ENCODE peak calls at places on chromosomes 13 and 19, in nine cellular contexts. One of them, this sample, is unnamed.

GRCh38 chr13:37816276-37816675 is 53.3 kb downstream of the TRPC4 start:
- DNase-seq in epithelial cell of esophagus: no peak
- DNase-seq in IMR-90: no peak
- DNase-seq in brain microvascular endothelial cell: peak
- DNase-seq in uterus: no peak
- DNase-seq in cardiac fibroblast: peak
- DNase-seq in left ventricle myocardium inferior: no peak
- DNase-seq in HCT116: no peak
- DNase-seq in right lobe of liver: no peak
- DNase-seq in this sample: no peak

GRCh38 chr19:40613669-40614594 is 12.8 kb downstream of the LTBP4 start:
- DNase-seq in epithelial cell of esophagus: peak
- DNase-seq in IMR-90: peak
- DNase-seq in brain microvascular endothelial cell: peak
- DNase-seq in uterus: peak
- DNase-seq in cardiac fibroblast: peak
- DNase-seq in left ventricle myocardium inferior: peak
- DNase-seq in HCT116: peak
- DNase-seq in right lobe of liver: peak
- DNase-seq in this sample: no peak

GRCh38 chr13:110152351-110152750 is 154.6 kb downstream of the COL4A1 start:
- DNase-seq in epithelial cell of esophagus: no peak
- DNase-seq in IMR-90: no peak
- DNase-seq in brain microvascular endothelial cell: no peak
- DNase-seq in uterus: no peak
- DNase-seq in cardiac fibroblast: no peak
- DNase-seq in left ventricle myocardium inferior: no peak
- DNase-seq in HCT116: no peak
- DNase-seq in right lobe of liver: no peak
- DNase-seq in this sample: no peak

GRCh38 chr19:5694952-5695648 is 5.0 kb downstream of the RPL36 start:
- DNase-seq in epithelial cell of esophagus: no peak
- DNase-seq in IMR-90: no peak
- DNase-seq in brain microvascular endothelial cell: no peak
- DNase-seq in uterus: no peak
- DNase-seq in cardiac fibroblast: no peak
- DNase-seq in left ventricle myocardium inferior: no peak
- DNase-seq in HCT116: no peak
- DNase-seq in right lobe of liver: no peak
- DNase-seq in this sample: no peak

GRCh38 chr13:35499131-35500051 is 22.9 kb upstream of the MAB21L1 start:
- DNase-seq in epithelial cell of esophagus: no peak
- DNase-seq in IMR-90: no peak
- DNase-seq in brain microvascular endothelial cell: no peak
- DNase-seq in uterus: no peak
- DNase-seq in cardiac fibroblast: no peak
- DNase-seq in left ventricle myocardium inferior: no peak
- DNase-seq in HCT116: no peak
- DNase-seq in right lobe of liver: no peak
- DNase-seq in this sample: no peak

GRCh38 chr13:39976481-39976880 is 321.0 kb downstream of the COG6 start:
- DNase-seq in epithelial cell of esophagus: peak
- DNase-seq in IMR-90: no peak
- DNase-seq in brain microvascular endothelial cell: no peak
- DNase-seq in uterus: no peak
- DNase-seq in cardiac fibroblast: no peak
- DNase-seq in left ventricle myocardium inferior: no peak
- DNase-seq in HCT116: no peak
- DNase-seq in right lobe of liver: no peak
- DNase-seq in this sample: no peak

GRCh38 chr13:79859756-79860155 is 378.8 kb downstream of the NDFIP2 start:
- DNase-seq in epithelial cell of esophagus: no peak
- DNase-seq in IMR-90: no peak
- DNase-seq in brain microvascular endothelial cell: no peak
- DNase-seq in uterus: no peak
- DNase-seq in cardiac fibroblast: no peak
- DNase-seq in left ventricle myocardium inferior: no peak
- DNase-seq in HCT116: no peak
- DNase-seq in right lobe of liver: no peak
- DNase-seq in this sample: no peak

GRCh38 chr13:76038920-76039716 is 403.0 kb downstream of the LMO7 start:
- DNase-seq in epithelial cell of esophagus: peak
- DNase-seq in IMR-90: no peak
- DNase-seq in brain microvascular endothelial cell: no peak
- DNase-seq in uterus: no peak
- DNase-seq in cardiac fibroblast: no peak
- DNase-seq in left ventricle myocardium inferior: no peak
- DNase-seq in HCT116: no peak
- DNase-seq in right lobe of liver: no peak
- DNase-seq in this sample: no peak

GRCh38 chr19:3809881-3810707 is 23.9 kb upstream of the MATK start:
- DNase-seq in epithelial cell of esophagus: no peak
- DNase-seq in IMR-90: no peak
- DNase-seq in brain microvascular endothelial cell: no peak
- DNase-seq in uterus: no peak
- DNase-seq in cardiac fibroblast: no peak
- DNase-seq in left ventricle myocardium inferior: no peak
- DNase-seq in HCT116: no peak
- DNase-seq in right lobe of liver: no peak
- DNase-seq in this sample: no peak

GRCh38 chr19:54114340-54114826 is 1.1 kb downstream of the TFPT start:
- DNase-seq in epithelial cell of esophagus: peak
- DNase-seq in IMR-90: peak
- DNase-seq in brain microvascular endothelial cell: peak
- DNase-seq in uterus: no peak
- DNase-seq in cardiac fibroblast: peak
- DNase-seq in left ventricle myocardium inferior: no peak
- DNase-seq in HCT116: no peak
- DNase-seq in right lobe of liver: no peak
- DNase-seq in this sample: no peak

GRCh38 chr19:55289117-55289796 is 5.5 kb downstream of the BRSK1 start:
- DNase-seq in epithelial cell of esophagus: no peak
- DNase-seq in IMR-90: no peak
- DNase-seq in brain microvascular endothelial cell: no peak
- DNase-seq in uterus: no peak
- DNase-seq in cardiac fibroblast: peak
- DNase-seq in left ventricle myocardium inferior: no peak
- DNase-seq in HCT116: no peak
- DNase-seq in right lobe of liver: no peak
- DNase-seq in this sample: no peak

GRCh38 chr13:51687928-51688714 is 103.9 kb downstream of the WDFY2 start:
- DNase-seq in epithelial cell of esophagus: no peak
- DNase-seq in IMR-90: no peak
- DNase-seq in brain microvascular endothelial cell: no peak
- DNase-seq in uterus: no peak
- DNase-seq in cardiac fibroblast: no peak
- DNase-seq in left ventricle myocardium inferior: no peak
- DNase-seq in HCT116: no peak
- DNase-seq in right lobe of liver: no peak
- DNase-seq in this sample: no peak

GRCh38 chr13:64925727-64926126 is 2304.4 kb downstream of the PCDH9 start:
- DNase-seq in epithelial cell of esophagus: no peak
- DNase-seq in IMR-90: no peak
- DNase-seq in brain microvascular endothelial cell: no peak
- DNase-seq in uterus: no peak
- DNase-seq in cardiac fibroblast: no peak
- DNase-seq in left ventricle myocardium inferior: no peak
- DNase-seq in HCT116: no peak
- DNase-seq in right lobe of liver: no peak
- DNase-seq in this sample: no peak

GRCh38 chr13:109412232-109412935 is 374.0 kb downstream of the IRS2 start:
- DNase-seq in epithelial cell of esophagus: peak
- DNase-seq in IMR-90: peak
- DNase-seq in brain microvascular endothelial cell: peak
- DNase-seq in uterus: no peak
- DNase-seq in cardiac fibroblast: peak
- DNase-seq in left ventricle myocardium inferior: peak
- DNase-seq in HCT116: peak
- DNase-seq in right lobe of liver: peak
- DNase-seq in this sample: no peak

GRCh38 chr19:38115264-38115802 is 108.7 kb downstream of the DPF1 start:
- DNase-seq in epithelial cell of esophagus: peak
- DNase-seq in IMR-90: no peak
- DNase-seq in brain microvascular endothelial cell: no peak
- DNase-seq in uterus: no peak
- DNase-seq in cardiac fibroblast: no peak
- DNase-seq in left ventricle myocardium inferior: no peak
- DNase-seq in HCT116: no peak
- DNase-seq in right lobe of liver: no peak
- DNase-seq in this sample: no peak

GRCh38 chr19:42132030-42132628 is at the start of gene POU2F2:
- DNase-seq in epithelial cell of esophagus: peak
- DNase-seq in IMR-90: no peak
- DNase-seq in brain microvascular endothelial cell: no peak
- DNase-seq in uterus: no peak
- DNase-seq in cardiac fibroblast: no peak
- DNase-seq in left ventricle myocardium inferior: peak
- DNase-seq in HCT116: no peak
- DNase-seq in right lobe of liver: peak
- DNase-seq in this sample: no peak

GRCh38 chr19:58305065-58305931 is at the start of gene ERVK3-1:
- DNase-seq in epithelial cell of esophagus: peak
- DNase-seq in IMR-90: peak
- DNase-seq in brain microvascular endothelial cell: peak
- DNase-seq in uterus: peak
- DNase-seq in cardiac fibroblast: peak
- DNase-seq in left ventricle myocardium inferior: peak
- DNase-seq in HCT116: peak
- DNase-seq in right lobe of liver: peak
- DNase-seq in this sample: peak
- H3K4me3 ChIP-seq in epithelial cell of esophagus: peak
- H3K4me3 ChIP-seq in IMR-90: peak
- H3K4me3 ChIP-seq in brain microvascular endothelial cell: peak
- H3K4me3 ChIP-seq in uterus: peak
- H3K4me3 ChIP-seq in cardiac fibroblast: peak
- H3K4me3 ChIP-seq in left ventricle myocardium inferior: peak
- H3K4me3 ChIP-seq in HCT116: peak
- H3K4me3 ChIP-seq in right lobe of liver: peak
- H3K4me3 ChIP-seq in this sample: peak

DNA sequence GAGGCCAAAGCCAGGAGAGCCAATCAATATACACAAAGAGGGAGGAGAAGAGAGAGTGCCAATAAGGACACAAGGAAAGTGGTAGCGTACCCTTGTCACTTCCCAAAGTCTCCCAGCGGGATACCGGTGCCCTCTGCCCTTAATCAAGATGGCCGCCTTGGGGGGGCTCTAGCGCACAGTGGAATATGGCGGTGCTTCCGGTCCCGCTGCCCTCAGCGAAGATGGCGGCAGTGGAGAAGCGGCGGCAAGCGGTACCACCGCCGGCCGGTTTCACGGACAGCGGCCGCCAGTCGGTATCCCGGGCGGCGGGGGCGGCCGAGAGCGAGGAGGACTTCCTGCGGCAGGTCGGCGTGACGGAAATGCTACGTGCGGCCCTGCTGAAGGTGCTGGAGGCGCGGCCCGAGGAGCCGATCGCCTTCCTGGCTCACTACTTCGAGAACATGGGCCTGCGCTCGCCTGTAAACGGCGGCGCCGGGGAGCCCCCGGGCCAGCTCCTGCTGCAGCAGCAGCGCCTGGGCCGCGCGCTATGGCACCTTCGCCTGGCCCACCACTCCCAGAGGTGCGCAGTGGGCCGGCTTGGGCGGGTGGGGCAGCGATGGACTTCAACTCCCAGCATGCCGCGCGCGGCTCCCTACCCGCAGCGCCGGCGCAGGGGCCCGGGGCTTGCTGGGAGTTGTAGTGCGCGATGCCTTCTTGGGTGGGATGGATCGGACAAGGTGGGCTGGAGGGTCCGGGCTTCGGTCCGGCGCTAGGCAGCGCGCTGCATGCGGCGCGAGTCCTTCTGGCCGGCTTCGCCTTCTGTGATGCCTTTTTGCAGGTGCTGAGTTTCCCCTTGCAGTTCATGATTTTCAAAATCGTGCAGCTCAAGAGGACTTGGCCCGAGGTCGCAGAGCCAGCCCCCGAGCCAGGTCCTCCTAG is at the start of gene TPGS1:
- DNase-seq in epithelial cell of esophagus: peak
- DNase-seq in IMR-90: peak
- DNase-seq in brain microvascular endothelial cell: peak
- DNase-seq in uterus: peak
- DNase-seq in cardiac fibroblast: peak
- DNase-seq in left ventricle myocardium inferior: peak
- DNase-seq in HCT116: peak
- DNase-seq in right lobe of liver: peak
- DNase-seq in this sample: no peak
- TF ChIP-seq CTCF in epithelial cell of esophagus: no peak
- TF ChIP-seq CTCF in IMR-90: no peak
- TF ChIP-seq CTCF in brain microvascular endothelial cell: no peak
- TF ChIP-seq CTCF in uterus: no peak
- TF ChIP-seq CTCF in cardiac fibroblast: no peak
- TF ChIP-seq CTCF in left ventricle myocardium inferior: no peak
- TF ChIP-seq CTCF in HCT116: no peak
- TF ChIP-seq CTCF in right lobe of liver: no peak
- TF ChIP-seq CTCF in this sample: no peak

DNA sequence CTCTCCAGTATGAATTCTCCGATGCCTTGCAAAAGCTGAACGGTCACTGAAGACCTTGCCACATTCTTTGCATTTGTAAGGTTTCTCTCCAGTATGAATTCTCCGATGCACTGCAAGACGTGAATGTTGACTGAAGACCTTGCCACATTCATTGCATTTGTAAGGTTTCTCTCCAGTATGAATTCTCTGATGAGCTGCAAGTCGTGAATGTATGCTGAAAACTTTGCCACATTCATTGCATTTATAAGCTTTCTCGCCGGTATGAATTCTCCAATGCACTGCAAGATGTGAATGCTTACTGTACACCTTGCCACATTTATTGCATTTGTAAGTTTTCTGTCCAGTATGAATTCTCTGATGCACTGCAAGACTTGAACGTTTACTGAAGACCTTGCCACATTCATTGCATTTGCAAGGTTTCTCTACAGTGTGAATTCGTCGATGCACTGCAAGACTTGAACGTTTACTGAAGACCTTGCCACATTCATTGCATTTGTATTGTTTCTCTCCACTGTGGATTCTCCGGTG is 20.0 kb upstream of the ZNF841 start:
- DNase-seq in epithelial cell of esophagus: no peak
- DNase-seq in IMR-90: no peak
- DNase-seq in brain microvascular endothelial cell: no peak
- DNase-seq in uterus: no peak
- DNase-seq in cardiac fibroblast: no peak
- DNase-seq in left ventricle myocardium inferior: no peak
- DNase-seq in HCT116: no peak
- DNase-seq in right lobe of liver: no peak
- DNase-seq in this sample: no peak
- H3K4me3 ChIP-seq in epithelial cell of esophagus: no peak
- H3K4me3 ChIP-seq in IMR-90: no peak
- H3K4me3 ChIP-seq in brain microvascular endothelial cell: no peak
- H3K4me3 ChIP-seq in uterus: no peak
- H3K4me3 ChIP-seq in cardiac fibroblast: no peak
- H3K4me3 ChIP-seq in left ventricle myocardium inferior: no peak
- H3K4me3 ChIP-seq in HCT116: no peak
- H3K4me3 ChIP-seq in right lobe of liver: no peak
- H3K4me3 ChIP-seq in this sample: no peak

GRCh38 chr19:49890349-49891311 is 6.1 kb downstream of the IL4I1 start:
- DNase-seq in epithelial cell of esophagus: peak
- DNase-seq in IMR-90: no peak
- DNase-seq in brain microvascular endothelial cell: no peak
- DNase-seq in uterus: no peak
- DNase-seq in cardiac fibroblast: no peak
- DNase-seq in left ventricle myocardium inferior: no peak
- DNase-seq in HCT116: no peak
- DNase-seq in right lobe of liver: no peak
- DNase-seq in this sample: no peak
- TF ChIP-seq CTCF in epithelial cell of esophagus: no peak
- TF ChIP-seq CTCF in IMR-90: no peak
- TF ChIP-seq CTCF in brain microvascular endothelial cell: no peak
- TF ChIP-seq CTCF in uterus: no peak
- TF ChIP-seq CTCF in cardiac fibroblast: no peak
- TF ChIP-seq CTCF in left ventricle myocardium inferior: peak
- TF ChIP-seq CTCF in HCT116: no peak
- TF ChIP-seq CTCF in right lobe of liver: no peak
- TF ChIP-seq CTCF in this sample: no peak

This sample was measured in astrocyte of the cerebellum.